ENCODE peak calls at places on chromosomes 13 and 19, in four cellular contexts. One of them, this sample, is unnamed.

GRCh38 chr19:33962161-33962560 is 165.5 kb downstream of the KCTD15 start:
- DNase-seq in GM23338: no peak
- DNase-seq in HCT116: no peak
- DNase-seq in transverse colon: no peak
- DNase-seq in this sample: no peak

GRCh38 chr19:12833747-12834417 is 497 bp downstream of the RTBDN start:
- DNase-seq in GM23338: peak
- DNase-seq in HCT116: no peak
- DNase-seq in transverse colon: peak
- DNase-seq in this sample: no peak

GRCh38 chr13:112248909-112249592 is 127.1 kb upstream of the SPACA7 start:
- DNase-seq in GM23338: no peak
- DNase-seq in transverse colon: no peak
- DNase-seq in HCT116: no peak
- DNase-seq in this sample: no peak

GRCh38 chr19:7605490-7606222 is 10.0 kb downstream of the CAMSAP3 start:
- DNase-seq in HCT116: peak
- DNase-seq in transverse colon: no peak
- DNase-seq in GM23338: peak
- DNase-seq in this sample: no peak

GRCh38 chr19:32808236-32808635 is 61.3 kb downstream of the SLC7A9 start:
- DNase-seq in HCT116: no peak
- DNase-seq in GM23338: no peak
- DNase-seq in transverse colon: no peak
- DNase-seq in this sample: no peak

GRCh38 chr13:24502567-24503375 is 9.8 kb downstream of the PARP4 start:
- DNase-seq in transverse colon: peak
- DNase-seq in GM23338: no peak
- DNase-seq in HCT116: peak
- DNase-seq in this sample: no peak

GRCh38 chr13:99442273-99442895 is 58.9 kb upstream of the TM9SF2 start:
- DNase-seq in GM23338: peak
- DNase-seq in transverse colon: peak
- DNase-seq in HCT116: peak
- DNase-seq in this sample: no peak

GRCh38 chr19:30171138-30171635 is 201.0 kb upstream of the ZNF536 start:
- DNase-seq in GM23338: no peak
- DNase-seq in transverse colon: no peak
- DNase-seq in HCT116: no peak
- DNase-seq in this sample: no peak

GRCh38 chr13:110424596-110425443 is 117.7 kb downstream of the COL4A2 start:
- DNase-seq in transverse colon: no peak
- DNase-seq in HCT116: no peak
- DNase-seq in GM23338: no peak
- DNase-seq in this sample: no peak

GRCh38 chr13:110421696-110422395 is 114.8 kb downstream of the COL4A2 start:
- DNase-seq in HCT116: no peak
- DNase-seq in transverse colon: no peak
- DNase-seq in GM23338: no peak
- DNase-seq in this sample: no peak

GRCh38 chr13:110423689-110424302 is 116.7 kb downstream of the COL4A2 start:
- DNase-seq in transverse colon: no peak
- DNase-seq in HCT116: no peak
- DNase-seq in GM23338: no peak
- DNase-seq in this sample: no peak

GRCh38 chr13:110421061-110421460 is 114.0 kb downstream of the COL4A2 start:
- DNase-seq in GM23338: no peak
- DNase-seq in HCT116: no peak
- DNase-seq in transverse colon: no peak
- DNase-seq in this sample: no peak

DNA sequence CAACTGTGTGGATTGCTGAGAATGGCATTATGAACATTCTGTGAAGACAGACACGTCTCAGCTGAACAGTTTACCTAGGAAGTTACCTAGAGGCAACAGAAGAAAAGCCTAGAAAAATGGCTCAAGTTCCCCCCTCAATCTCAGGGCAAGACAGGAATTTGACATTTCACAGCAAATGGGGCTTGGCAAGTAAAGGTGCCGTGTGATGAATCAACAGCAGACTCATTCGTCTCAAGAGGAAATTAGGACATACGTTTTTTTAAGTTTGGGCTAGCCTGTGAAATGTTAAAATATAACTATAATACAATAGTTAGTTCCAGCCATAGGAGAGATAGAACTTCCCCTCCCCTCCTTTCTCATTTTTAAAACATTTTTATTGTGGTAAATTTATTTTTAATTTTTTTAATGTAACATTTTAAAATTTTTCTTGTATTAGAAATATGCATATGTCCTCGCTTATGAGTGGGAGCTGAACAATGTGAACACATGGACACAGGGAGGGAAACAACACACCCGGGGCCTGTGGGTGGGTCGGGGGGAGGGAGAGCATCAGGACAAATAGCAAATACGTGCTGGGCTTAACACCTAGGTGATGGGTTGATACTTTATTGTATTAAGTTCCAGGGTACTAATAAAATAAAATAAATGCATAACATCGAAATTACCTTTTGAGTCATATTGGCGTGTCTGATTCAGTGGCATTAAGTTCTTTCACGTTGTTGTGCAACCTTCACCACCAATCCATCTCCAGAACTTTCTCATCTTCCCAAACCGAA is 116.0 kb downstream of the COL4A2 start:
- DNase-seq in GM23338: no peak
- DNase-seq in HCT116: no peak
- DNase-seq in transverse colon: no peak
- DNase-seq in this sample: no peak
- H3K27ac ChIP-seq in GM23338: peak
- H3K27ac ChIP-seq in HCT116: no peak
- H3K27ac ChIP-seq in transverse colon: no peak
- H3K27ac ChIP-seq in this sample: no peak

GRCh38 chr13:107867701-107868661 is 347.4 kb downstream of the LIG4 start:
- DNase-seq in GM23338: peak
- DNase-seq in transverse colon: no peak
- DNase-seq in HCT116: no peak
- DNase-seq in this sample: no peak
- TF ChIP-seq CTCF in GM23338: peak
- TF ChIP-seq CTCF in transverse colon: no peak
- TF ChIP-seq CTCF in HCT116: no peak
- TF ChIP-seq CTCF in this sample: no peak

GRCh38 chr13:45298206-45298505 is 42.8 kb downstream of the TPT1 start:
- DNase-seq in transverse colon: no peak
- DNase-seq in GM23338: no peak
- DNase-seq in HCT116: no peak
- DNase-seq in this sample: no peak

GRCh38 chr13:45299194-45299593 is 41.8 kb downstream of the TPT1 start:
- DNase-seq in GM23338: no peak
- DNase-seq in transverse colon: no peak
- DNase-seq in HCT116: no peak
- DNase-seq in this sample: no peak

GRCh38 chr13:45295536-45295935 is 45.4 kb downstream of the TPT1 start:
- DNase-seq in HCT116: no peak
- DNase-seq in transverse colon: no peak
- DNase-seq in GM23338: no peak
- DNase-seq in this sample: no peak

GRCh38 chr13:45296259-45296658 is 44.7 kb downstream of the TPT1 start:
- DNase-seq in transverse colon: no peak
- DNase-seq in GM23338: no peak
- DNase-seq in HCT116: no peak
- DNase-seq in this sample: no peak

GRCh38 chr13:45297456-45298205 is 43.4 kb downstream of the TPT1 start:
- DNase-seq in transverse colon: no peak
- DNase-seq in GM23338: no peak
- DNase-seq in HCT116: no peak
- DNase-seq in this sample: no peak
- TF ChIP-seq POLR2AphosphoS5 in transverse colon: no peak
- TF ChIP-seq POLR2AphosphoS5 in GM23338: no peak
- TF ChIP-seq POLR2AphosphoS5 in HCT116: no peak
- TF ChIP-seq POLR2AphosphoS5 in this sample: no peak

GRCh38 chr13:113298001-113298945 is 1.2 kb downstream of the LAMP1 start:
- DNase-seq in GM23338: no peak
- DNase-seq in transverse colon: no peak
- DNase-seq in HCT116: no peak
- DNase-seq in this sample: no peak
- H3K27ac ChIP-seq in GM23338: no peak
- H3K27ac ChIP-seq in transverse colon: peak
- H3K27ac ChIP-seq in HCT116: peak
- H3K27ac ChIP-seq in this sample: peak

GRCh38 chr13:39364797-39365468 is 238.1 kb downstream of the LHFPL6 start:
- DNase-seq in transverse colon: no peak
- DNase-seq in HCT116: peak
- DNase-seq in GM23338: peak
- DNase-seq in this sample: no peak
- TF ChIP-seq CTCF in transverse colon: no peak
- TF ChIP-seq CTCF in HCT116: no peak
- TF ChIP-seq CTCF in GM23338: no peak
- TF ChIP-seq CTCF in this sample: no peak

GRCh38 chr19:49553451-49554271 is 25.9 kb downstream of the RCN3 start:
- DNase-seq in transverse colon: peak
- DNase-seq in GM23338: no peak
- DNase-seq in HCT116: no peak
- DNase-seq in this sample: no peak
- TF ChIP-seq POLR2AphosphoS5 in transverse colon: no peak
- TF ChIP-seq POLR2AphosphoS5 in GM23338: peak
- TF ChIP-seq POLR2AphosphoS5 in HCT116: no peak
- TF ChIP-seq POLR2AphosphoS5 in this sample: no peak

This sample was measured in breast epithelium.